ENCODE peak calls at places on chromosomes 7 and 10, in six cellular contexts. R is breast epithelium, G is body of pancreas, U is IMR-90, X is HCT116, C is A549. K is an unnamed sample.

GRCh38 chr10:5655003-5655600 is 11.3 kb downstream of the ASB13 start:
- DNase-seq in R (no peak), G (no peak), U (no peak), X (no peak), C (no peak), K (no peak)

GRCh38 chr7:41252551-41252950 is 450.3 kb downstream of the INHBA start:
- DNase-seq in R (no peak), G (no peak), U (no peak), X (no peak), C (no peak), K (no peak)

GRCh38 chr10:73649876-73650536 is 5.8 kb downstream of the SYNPO2L start:
- DNase-seq in R (no peak), G (no peak), U (peak), X (no peak), C (no peak), K (no peak)

GRCh38 chr7:50812109-50812508 is 29.4 kb upstream of the GRB10 start:
- DNase-seq in R (no peak), G (no peak), U (no peak), X (no peak), C (no peak), K (no peak)

GRCh38 chr10:119026301-119027110 is 3.0 kb upstream of the NANOS1 start:
- DNase-seq in R (no peak), G (no peak), U (no peak), X (no peak), C (no peak), K (no peak)

GRCh38 chr10:96501985-96502384 is 11.7 kb downstream of the TLL2 start:
- DNase-seq in R (no peak), G (no peak), U (no peak), X (peak), C (no peak), K (no peak)

GRCh38 chr7:75950111-75950681 is 35.2 kb downstream of the POR start:
- DNase-seq in R (no peak), G (no peak), U (no peak), X (no peak), C (no peak), K (no peak)

GRCh38 chr7:101115215-101115614 is 11.7 kb upstream of the SERPINE1 start:
- DNase-seq in R (no peak), G (no peak), U (no peak), X (no peak), C (no peak), K (no peak)

GRCh38 chr7:49443515-49443914 is 329.9 kb upstream of the VWC2 start:
- DNase-seq in R (no peak), G (no peak), U (no peak), X (no peak), C (no peak), K (no peak)

GRCh38 chr7:954330-955238 is at the start of gene ADAP1:
- DNase-seq in R (peak), G (peak), U (peak), X (no peak), C (peak), K (peak)

GRCh38 chr10:2985729-2986232 is 81.6 kb upstream of the PFKP start:
- DNase-seq in R (no peak), G (peak), U (peak), X (peak), C (peak), K (no peak)

GRCh38 chr7:47461161-47461560 is 120.8 kb downstream of the TNS3 start:
- DNase-seq in R (no peak), G (peak), U (peak), X (no peak), C (no peak), K (no peak)

GRCh38 chr7:542935-543789 is 23.5 kb upstream of the PDGFA start:
- DNase-seq in R (no peak), G (no peak), U (peak), X (no peak), C (peak), K (no peak)

GRCh38 chr7:3092468-3092867 is 48.8 kb upstream of the CARD11 start:
- DNase-seq in R (no peak), G (no peak), U (peak), X (no peak), C (no peak), K (no peak)

GRCh38 chr10:17248964-17249363 is 20.9 kb downstream of the VIM start:
- DNase-seq in R (no peak), G (no peak), U (no peak), X (no peak), C (no peak), K (no peak)

GRCh38 chr7:108455524-108455832 is 758 bp downstream of the NRCAM start:
- DNase-seq in R (no peak), G (peak), U (no peak), X (no peak), C (no peak), K (no peak)

GRCh38 chr7:28980504-28981281 is 22.6 kb upstream of the TRIL start:
- DNase-seq in R (no peak), G (no peak), U (peak), X (no peak), C (no peak), K (no peak)

GRCh38 chr10:19876570-19876969 is 60.3 kb downstream of the PLXDC2 start:
- DNase-seq in R (no peak), G (no peak), U (no peak), X (no peak), C (no peak), K (no peak)

DNA sequence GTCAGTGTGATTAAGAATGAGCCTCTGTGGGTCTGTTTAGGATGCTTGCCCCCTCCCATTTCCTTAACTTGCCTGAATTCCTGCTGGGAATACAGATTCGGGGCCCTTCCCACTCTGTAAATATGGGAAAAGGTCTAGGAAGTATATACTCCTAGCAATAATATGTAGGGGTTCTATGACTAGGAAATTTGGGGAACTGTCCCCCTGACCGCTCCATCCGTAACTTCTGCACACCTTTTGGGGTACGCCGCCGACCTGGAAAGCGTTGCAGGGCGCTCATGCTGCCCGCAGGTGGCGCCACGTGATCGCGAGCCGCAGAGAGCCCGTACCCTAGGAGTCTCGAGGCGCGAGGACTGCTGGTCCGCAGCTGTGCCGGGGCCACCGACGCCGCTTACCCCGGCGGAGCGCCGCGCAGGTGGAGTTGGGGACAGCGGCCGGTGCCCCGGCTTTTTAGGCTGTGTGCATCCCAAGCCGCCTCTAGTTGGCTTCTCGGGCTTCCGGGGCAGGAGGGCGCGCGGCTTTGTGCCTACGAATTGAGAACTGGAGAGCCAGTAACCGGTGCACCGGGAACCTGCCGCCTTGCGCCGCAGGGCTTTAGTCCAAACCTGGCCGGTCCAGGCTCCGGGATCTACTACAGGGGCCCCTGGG is 656 bp upstream of the CNNM2 start:
- DNase-seq in R (peak), G (peak), U (peak), X (peak), C (peak), K (peak)
- TF ChIP-seq POLR2A in R (no peak), G (peak), U (no peak), X (no peak), C (no peak), K (no peak)

DNA sequence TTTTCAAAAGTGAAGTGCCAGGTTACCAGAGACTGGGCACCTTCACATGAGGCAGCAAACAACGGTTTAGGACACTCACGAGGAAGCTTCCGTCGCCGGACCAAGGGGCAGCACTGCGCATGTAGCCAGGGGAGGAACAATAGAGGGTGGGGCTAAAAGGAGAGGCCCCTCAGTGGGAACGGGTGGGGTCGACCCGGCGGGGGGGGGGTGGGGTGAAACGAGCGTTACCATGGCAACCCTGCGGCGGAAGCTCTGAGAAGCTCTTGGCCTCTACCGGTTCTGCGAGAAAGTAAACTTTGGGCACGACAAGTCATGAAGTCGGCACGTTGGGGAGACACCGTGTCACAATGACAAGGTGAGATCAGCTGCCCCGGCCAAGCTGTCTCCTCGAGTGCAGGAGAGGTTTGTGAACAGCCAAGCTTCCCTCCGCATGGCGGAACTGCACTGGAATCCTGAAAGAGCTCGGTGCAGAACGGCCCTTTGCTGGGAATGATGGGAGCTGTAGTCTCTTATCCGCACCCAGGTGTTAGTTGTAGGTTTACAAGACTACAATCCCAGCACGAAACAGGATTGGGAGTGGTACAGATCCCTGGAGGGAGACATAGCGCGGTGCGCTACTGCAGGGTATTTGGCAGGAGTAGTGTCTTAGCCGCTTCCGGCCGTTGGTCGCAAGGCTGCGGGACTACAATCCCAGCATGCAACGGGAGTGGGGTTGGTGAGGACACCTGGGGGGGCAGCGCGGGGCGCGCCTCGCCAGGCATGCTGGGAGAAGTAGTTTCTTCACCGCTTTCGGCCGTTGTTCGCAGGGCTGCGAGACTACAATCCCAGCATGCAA is 72.8 kb upstream of the ZNF722 start:
- DNase-seq in R (peak), G (peak), U (no peak), X (no peak), C (no peak), K (no peak)
- TF ChIP-seq POLR2A in R (no peak), G (no peak), U (no peak), X (no peak), C (no peak), K (no peak)

GRCh38 chr7:135156290-135156689 is 8.4 kb downstream of the TMEM140 start:
- DNase-seq in R (no peak), G (no peak), U (no peak), X (no peak), C (no peak), K (no peak)

GRCh38 chr7:135159359-135160087 is 11.0 kb downstream of the CYREN start:
- DNase-seq in R (no peak), G (no peak), U (no peak), X (no peak), C (no peak), K (peak)

GRCh38 chr7:135160098-135160857 is 10.2 kb downstream of the CYREN start:
- DNase-seq in R (no peak), G (no peak), U (peak), X (no peak), C (no peak), K (peak)

GRCh38 chr7:135158874-135159273 is 11.0 kb downstream of the TMEM140 start:
- DNase-seq in R (no peak), G (no peak), U (no peak), X (no peak), C (no peak), K (no peak)

GRCh38 chr7:135158141-135158655 is 10.3 kb downstream of the TMEM140 start:
- DNase-seq in R (no peak), G (no peak), U (no peak), X (no peak), C (no peak), K (no peak)
- TF ChIP-seq POLR2A in R (no peak), G (no peak), U (no peak), X (no peak), C (no peak), K (no peak)

GRCh38 chr10:69403066-69403465 is 13.7 kb downstream of the TACR2 start:
- DNase-seq in R (no peak), G (no peak), U (no peak), X (no peak), C (no peak), K (no peak)
- TF ChIP-seq POLR2A in R (no peak), G (no peak), U (no peak), X (no peak), C (no peak), K (no peak)

K was measured in erythroblast.